ENCODE peak calls at places on chromosomes 6 and 20, in eight cellular contexts. One of them, this sample, is unnamed.

GRCh38 chr6:2522521-2522920 is 228.2 kb downstream of the MYLK4 start:
- DNase-seq in kidney glomerular epithelial cell: no peak
- DNase-seq in T-helper 9 cell: no peak
- DNase-seq in NCI-H1092: no peak
- DNase-seq in SK-N-DZ: no peak
- DNase-seq in activated gamma-delta T cell treated with anti-CD3 and anti-CD28 coated beads, Interleukin-2, amount 50 U/mL, for 16 hours: no peak
- DNase-seq in M059J: peak
- DNase-seq in stimulated activated CD8-positive, alpha-beta memory T cell treated with anti-CD3 and anti-CD28 coated beads, Interleukin-4, amount 100 ng/mL, for 4 hours: no peak
- DNase-seq in this sample: no peak

GRCh38 chr20:53837126-53837826 is 233.1 kb downstream of the BCAS1 start:
- DNase-seq in NCI-H1092: no peak
- DNase-seq in stimulated activated CD8-positive, alpha-beta memory T cell treated with anti-CD3 and anti-CD28 coated beads, Interleukin-4, amount 100 ng/mL, for 4 hours: no peak
- DNase-seq in kidney glomerular epithelial cell: no peak
- DNase-seq in M059J: no peak
- DNase-seq in activated gamma-delta T cell treated with anti-CD3 and anti-CD28 coated beads, Interleukin-2, amount 50 U/mL, for 16 hours: no peak
- DNase-seq in SK-N-DZ: no peak
- DNase-seq in T-helper 9 cell: no peak
- DNase-seq in this sample: no peak

GRCh38 chr20:5606347-5606746 is 143.9 kb upstream of the SHLD1 start:
- DNase-seq in kidney glomerular epithelial cell: no peak
- DNase-seq in M059J: no peak
- DNase-seq in activated gamma-delta T cell treated with anti-CD3 and anti-CD28 coated beads, Interleukin-2, amount 50 U/mL, for 16 hours: no peak
- DNase-seq in NCI-H1092: no peak
- DNase-seq in SK-N-DZ: no peak
- DNase-seq in T-helper 9 cell: no peak
- DNase-seq in stimulated activated CD8-positive, alpha-beta memory T cell treated with anti-CD3 and anti-CD28 coated beads, Interleukin-4, amount 100 ng/mL, for 4 hours: no peak
- DNase-seq in this sample: no peak

GRCh38 chr6:137927777-137928218 is 60.7 kb downstream of the TNFAIP3 start:
- DNase-seq in M059J: peak
- DNase-seq in T-helper 9 cell: peak
- DNase-seq in SK-N-DZ: no peak
- DNase-seq in NCI-H1092: no peak
- DNase-seq in activated gamma-delta T cell treated with anti-CD3 and anti-CD28 coated beads, Interleukin-2, amount 50 U/mL, for 16 hours: peak
- DNase-seq in stimulated activated CD8-positive, alpha-beta memory T cell treated with anti-CD3 and anti-CD28 coated beads, Interleukin-4, amount 100 ng/mL, for 4 hours: peak
- DNase-seq in kidney glomerular epithelial cell: no peak
- DNase-seq in this sample: no peak

GRCh38 chr6:121639041-121639440 is 203.6 kb downstream of the GJA1 start:
- DNase-seq in stimulated activated CD8-positive, alpha-beta memory T cell treated with anti-CD3 and anti-CD28 coated beads, Interleukin-4, amount 100 ng/mL, for 4 hours: no peak
- DNase-seq in NCI-H1092: no peak
- DNase-seq in SK-N-DZ: no peak
- DNase-seq in kidney glomerular epithelial cell: no peak
- DNase-seq in activated gamma-delta T cell treated with anti-CD3 and anti-CD28 coated beads, Interleukin-2, amount 50 U/mL, for 16 hours: no peak
- DNase-seq in M059J: no peak
- DNase-seq in T-helper 9 cell: no peak
- DNase-seq in this sample: no peak

GRCh38 chr20:35768731-35769664 is 2.8 kb upstream of the PHF20 start:
- DNase-seq in NCI-H1092: peak
- DNase-seq in T-helper 9 cell: no peak
- DNase-seq in kidney glomerular epithelial cell: peak
- DNase-seq in SK-N-DZ: peak
- DNase-seq in stimulated activated CD8-positive, alpha-beta memory T cell treated with anti-CD3 and anti-CD28 coated beads, Interleukin-4, amount 100 ng/mL, for 4 hours: no peak
- DNase-seq in activated gamma-delta T cell treated with anti-CD3 and anti-CD28 coated beads, Interleukin-2, amount 50 U/mL, for 16 hours: no peak
- DNase-seq in M059J: peak
- DNase-seq in this sample: peak

GRCh38 chr20:8399963-8400362 is 267.9 kb downstream of the PLCB1 start:
- DNase-seq in kidney glomerular epithelial cell: no peak
- DNase-seq in M059J: no peak
- DNase-seq in T-helper 9 cell: no peak
- DNase-seq in stimulated activated CD8-positive, alpha-beta memory T cell treated with anti-CD3 and anti-CD28 coated beads, Interleukin-4, amount 100 ng/mL, for 4 hours: no peak
- DNase-seq in activated gamma-delta T cell treated with anti-CD3 and anti-CD28 coated beads, Interleukin-2, amount 50 U/mL, for 16 hours: no peak
- DNase-seq in NCI-H1092: no peak
- DNase-seq in SK-N-DZ: no peak
- DNase-seq in this sample: no peak

GRCh38 chr6:150492507-150492906 is 107.2 kb upstream of the PLEKHG1 start:
- DNase-seq in NCI-H1092: no peak
- DNase-seq in activated gamma-delta T cell treated with anti-CD3 and anti-CD28 coated beads, Interleukin-2, amount 50 U/mL, for 16 hours: no peak
- DNase-seq in T-helper 9 cell: no peak
- DNase-seq in M059J: peak
- DNase-seq in SK-N-DZ: no peak
- DNase-seq in stimulated activated CD8-positive, alpha-beta memory T cell treated with anti-CD3 and anti-CD28 coated beads, Interleukin-4, amount 100 ng/mL, for 4 hours: no peak
- DNase-seq in kidney glomerular epithelial cell: peak
- DNase-seq in this sample: no peak

GRCh38 chr20:47187450-47188195 is 168.9 kb downstream of the ZMYND8 start:
- DNase-seq in T-helper 9 cell: no peak
- DNase-seq in activated gamma-delta T cell treated with anti-CD3 and anti-CD28 coated beads, Interleukin-2, amount 50 U/mL, for 16 hours: no peak
- DNase-seq in NCI-H1092: no peak
- DNase-seq in stimulated activated CD8-positive, alpha-beta memory T cell treated with anti-CD3 and anti-CD28 coated beads, Interleukin-4, amount 100 ng/mL, for 4 hours: no peak
- DNase-seq in SK-N-DZ: no peak
- DNase-seq in M059J: no peak
- DNase-seq in kidney glomerular epithelial cell: no peak
- DNase-seq in this sample: no peak

GRCh38 chr6:132322398-132322797 is 78.9 kb downstream of the MOXD1 start:
- DNase-seq in kidney glomerular epithelial cell: no peak
- DNase-seq in T-helper 9 cell: no peak
- DNase-seq in M059J: no peak
- DNase-seq in SK-N-DZ: no peak
- DNase-seq in activated gamma-delta T cell treated with anti-CD3 and anti-CD28 coated beads, Interleukin-2, amount 50 U/mL, for 16 hours: no peak
- DNase-seq in stimulated activated CD8-positive, alpha-beta memory T cell treated with anti-CD3 and anti-CD28 coated beads, Interleukin-4, amount 100 ng/mL, for 4 hours: no peak
- DNase-seq in NCI-H1092: no peak
- DNase-seq in this sample: no peak

GRCh38 chr6:12962995-12963394 is 246.4 kb downstream of the PHACTR1 start:
- DNase-seq in M059J: peak
- DNase-seq in T-helper 9 cell: no peak
- DNase-seq in SK-N-DZ: no peak
- DNase-seq in stimulated activated CD8-positive, alpha-beta memory T cell treated with anti-CD3 and anti-CD28 coated beads, Interleukin-4, amount 100 ng/mL, for 4 hours: no peak
- DNase-seq in kidney glomerular epithelial cell: no peak
- DNase-seq in NCI-H1092: no peak
- DNase-seq in activated gamma-delta T cell treated with anti-CD3 and anti-CD28 coated beads, Interleukin-2, amount 50 U/mL, for 16 hours: no peak
- DNase-seq in this sample: no peak

GRCh38 chr6:158666637-158667359 is 16.9 kb downstream of the SYTL3 start:
- DNase-seq in activated gamma-delta T cell treated with anti-CD3 and anti-CD28 coated beads, Interleukin-2, amount 50 U/mL, for 16 hours: no peak
- DNase-seq in T-helper 9 cell: no peak
- DNase-seq in stimulated activated CD8-positive, alpha-beta memory T cell treated with anti-CD3 and anti-CD28 coated beads, Interleukin-4, amount 100 ng/mL, for 4 hours: no peak
- DNase-seq in M059J: no peak
- DNase-seq in kidney glomerular epithelial cell: no peak
- DNase-seq in NCI-H1092: no peak
- DNase-seq in SK-N-DZ: no peak
- DNase-seq in this sample: no peak

GRCh38 chr20:45309075-45309474 is 976 bp upstream of the MATN4 start:
- DNase-seq in NCI-H1092: no peak
- DNase-seq in kidney glomerular epithelial cell: no peak
- DNase-seq in M059J: no peak
- DNase-seq in SK-N-DZ: no peak
- DNase-seq in T-helper 9 cell: no peak
- DNase-seq in stimulated activated CD8-positive, alpha-beta memory T cell treated with anti-CD3 and anti-CD28 coated beads, Interleukin-4, amount 100 ng/mL, for 4 hours: no peak
- DNase-seq in activated gamma-delta T cell treated with anti-CD3 and anti-CD28 coated beads, Interleukin-2, amount 50 U/mL, for 16 hours: no peak
- DNase-seq in this sample: no peak

GRCh38 chr20:58464838-58465237 is 50.4 kb downstream of the APCDD1L start:
- DNase-seq in activated gamma-delta T cell treated with anti-CD3 and anti-CD28 coated beads, Interleukin-2, amount 50 U/mL, for 16 hours: no peak
- DNase-seq in T-helper 9 cell: no peak
- DNase-seq in stimulated activated CD8-positive, alpha-beta memory T cell treated with anti-CD3 and anti-CD28 coated beads, Interleukin-4, amount 100 ng/mL, for 4 hours: no peak
- DNase-seq in kidney glomerular epithelial cell: no peak
- DNase-seq in M059J: no peak
- DNase-seq in SK-N-DZ: no peak
- DNase-seq in NCI-H1092: no peak
- DNase-seq in this sample: no peak

GRCh38 chr6:126764696-126765095 is 353.8 kb upstream of the RSPO3 start:
- DNase-seq in SK-N-DZ: no peak
- DNase-seq in activated gamma-delta T cell treated with anti-CD3 and anti-CD28 coated beads, Interleukin-2, amount 50 U/mL, for 16 hours: no peak
- DNase-seq in NCI-H1092: no peak
- DNase-seq in M059J: no peak
- DNase-seq in kidney glomerular epithelial cell: no peak
- DNase-seq in T-helper 9 cell: no peak
- DNase-seq in stimulated activated CD8-positive, alpha-beta memory T cell treated with anti-CD3 and anti-CD28 coated beads, Interleukin-4, amount 100 ng/mL, for 4 hours: no peak
- DNase-seq in this sample: no peak

This sample was measured in iPS DF 19.7.